ENCODE peak calls at places on chromosomes 7 and 10, in eight cellular contexts. F is neural progenitor cell, Y is fibroblast of lung, E is mammary epithelial cell, T is GM23338, Z is PC-9, M is astrocyte, L is GM23248. W is an unnamed sample.
A peak's percentile ranks its signal among the peaks of the same experiment; 100 is the strongest.

GRCh38 chr10:29119374-29119773 is 169.5 kb upstream of the LYZL1 start:
- DNase-seq in F (peak; percentile 72), Y (no peak), E (no peak), T (peak; percentile 94), Z (peak; percentile 31), M (no peak), L (peak; percentile 13), W (peak; percentile 62)

GRCh38 chr7:94170836-94171235 is 166.7 kb upstream of the BET1 start:
- DNase-seq in F (no peak), Y (no peak), E (peak; percentile 21), T (no peak), Z (no peak), M (no peak), L (no peak), W (no peak)

GRCh38 chr7:22841954-22842353 is 19.3 kb upstream of the TOMM7 start:
- DNase-seq in F (peak; percentile 11), Y (no peak), E (no peak), T (peak; percentile 40), Z (no peak), M (no peak), L (peak; percentile 26), W (no peak)

GRCh38 chr10:24251547-24251946 is 42.6 kb downstream of the KIAA1217 start:
- DNase-seq in F (peak; percentile 42), Y (no peak), E (peak; percentile 33), T (peak; percentile 83), Z (peak; percentile 35), M (no peak), L (no peak), W (no peak)

GRCh38 chr10:124243702-124244121 is 150.3 kb upstream of the CHST15 start:
- DNase-seq in F (no peak), Y (no peak), E (no peak), T (no peak), Z (no peak), M (no peak), L (no peak), W (no peak)

GRCh38 chr7:92695308-92696261 is 105.4 kb upstream of the FAM133B start:
- DNase-seq in F (peak; percentile 71), Y (peak; percentile 89), E (peak; percentile 77), T (peak; percentile 82), Z (peak; percentile 46), M (peak; percentile 86), L (peak; percentile 82), W (peak; percentile 87)

GRCh38 chr10:125479059-125479458 is 203.9 kb downstream of the TEX36 start:
- DNase-seq in F (no peak), Y (peak; percentile 52), E (peak; percentile 96), T (no peak), Z (peak; percentile 41), M (peak; percentile 35), L (no peak), W (no peak)

GRCh38 chr10:52879651-52880050 is 107.1 kb upstream of the MBL2 start:
- DNase-seq in F (no peak), Y (no peak), E (no peak), T (no peak), Z (no peak), M (no peak), L (no peak), W (no peak)

GRCh38 chr7:106866298-106867281 is 1.5 kb downstream of the PIK3CG start:
- DNase-seq in F (no peak), Y (no peak), E (no peak), T (no peak), Z (no peak), M (no peak), L (no peak), W (no peak)
- H3K4me1 ChIP-seq in F (no peaks in the 10 kb centered on the region), Y (no peaks in the 10 kb centered on the region), E (no peaks in the 10 kb centered on the region), T (no peaks in the 10 kb centered on the region), Z (no peaks in the 10 kb centered on the region), M (no peaks in the 10 kb centered on the region), L (peaks cover 12% of the 10 kb centered on the region), W (no peaks in the 10 kb centered on the region)

GRCh38 chr10:61454541-61454940 is 1.4 kb upstream of the TMEM26 start:
- DNase-seq in F (no peak), Y (peak; percentile 54), E (no peak), T (no peak), Z (no peak), M (no peak), L (no peak), W (no peak)

GRCh38 chr10:61451357-61451756 is 1.8 kb downstream of the TMEM26 start:
- DNase-seq in F (no peak), Y (no peak), E (no peak), T (no peak), Z (no peak), M (no peak), L (no peak), W (no peak)

GRCh38 chr10:61452229-61452651 is 941 bp downstream of the TMEM26 start:
- DNase-seq in F (peak; percentile 62), Y (peak; percentile 27), E (no peak), T (peak; percentile 71), Z (no peak), M (peak; percentile 27), L (no peak), W (peak; percentile 15)

GRCh38 chr10:61456095-61456789 is 3.1 kb upstream of the TMEM26 start:
- DNase-seq in F (no peak), Y (peak; percentile 60), E (no peak), T (no peak), Z (no peak), M (peak; percentile 49), L (no peak), W (no peak)

DNA sequence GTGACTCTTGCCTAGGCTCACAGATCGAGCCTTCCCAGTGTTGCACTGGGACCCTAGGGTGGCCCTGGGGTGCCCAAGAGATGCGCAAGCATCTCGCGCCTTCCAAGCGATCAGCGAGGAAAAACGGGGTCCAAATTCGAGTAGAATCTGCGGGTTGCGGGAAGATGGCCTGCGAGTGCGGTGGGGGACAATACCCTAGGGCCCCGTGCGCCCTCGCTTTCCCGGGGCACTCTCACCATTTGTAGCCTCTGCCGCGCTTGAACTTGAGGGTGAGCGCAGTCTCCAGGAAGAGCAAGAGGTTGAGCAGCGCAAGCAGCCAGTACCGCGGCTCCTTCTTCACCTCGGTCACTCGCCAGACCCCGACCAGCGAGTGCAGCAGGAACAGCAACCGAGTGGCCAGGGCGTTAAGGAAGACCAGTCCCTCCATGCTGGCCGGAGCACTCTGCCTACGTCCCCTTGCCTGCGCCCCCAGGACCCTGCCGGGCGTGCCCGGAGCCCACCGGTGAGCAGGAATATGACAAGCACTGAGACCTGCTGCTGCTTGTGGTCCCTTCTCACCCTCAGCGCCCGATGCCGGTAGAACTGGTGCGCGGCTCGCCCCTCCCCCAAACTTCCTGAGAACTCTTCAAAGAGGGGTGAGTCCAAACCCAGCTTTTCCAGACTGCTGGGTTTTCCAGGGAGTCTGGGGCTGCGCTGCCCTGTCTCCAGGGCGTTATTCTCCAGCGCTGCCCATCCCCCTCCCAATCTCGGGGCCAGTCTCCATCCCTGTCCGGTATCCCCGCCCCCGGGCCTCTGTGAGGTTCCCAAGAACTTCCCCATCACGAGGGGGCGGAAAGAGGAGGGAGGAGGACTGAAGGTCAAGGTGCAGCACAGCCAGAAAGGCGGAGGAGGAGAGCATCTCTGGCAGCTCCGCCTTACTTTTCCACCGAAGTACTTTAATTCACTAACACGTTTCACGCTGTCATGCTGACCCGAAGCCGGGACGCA is at the start of gene TMEM26:
- DNase-seq in F (peak; percentile 57), Y (peak; percentile 63), E (no peak), T (peak; percentile 86), Z (peak; percentile 17), M (peak; percentile 47), L (peak; percentile 59), W (peak; percentile 60)
- H2AFZ ChIP-seq in F (peak within 1 kb of the TSS; percentile 48), Y (peak within 1 kb of the TSS; percentile 93), E (peak within 1 kb of the TSS; percentile 6), T (peak within 1 kb of the TSS; percentile 99), Z (no peak within 1 kb of the TSS), M (peak within 1 kb of the TSS; percentile 95), L (peak within 1 kb of the TSS; percentile 90), W (peak within 1 kb of the TSS; percentile 72)

GRCh38 chr7:151505836-151506468 is 13.7 kb downstream of the RHEB start:
- DNase-seq in F (no peak), Y (no peak), E (no peak), T (no peak), Z (no peak), M (no peak), L (no peak), W (no peak)

GRCh38 chr7:151505433-151505832 is 14.3 kb downstream of the RHEB start:
- DNase-seq in F (no peak), Y (no peak), E (no peak), T (no peak), Z (no peak), M (no peak), L (no peak), W (no peak)

GRCh38 chr7:151504715-151505326 is 14.9 kb downstream of the RHEB start:
- DNase-seq in F (no peak), Y (no peak), E (no peak), T (no peak), Z (no peak), M (no peak), L (no peak), W (no peak)

GRCh38 chr7:151507806-151508205 is 11.9 kb downstream of the RHEB start:
- DNase-seq in F (no peak), Y (no peak), E (no peak), T (no peak), Z (no peak), M (no peak), L (no peak), W (no peak)

DNA sequence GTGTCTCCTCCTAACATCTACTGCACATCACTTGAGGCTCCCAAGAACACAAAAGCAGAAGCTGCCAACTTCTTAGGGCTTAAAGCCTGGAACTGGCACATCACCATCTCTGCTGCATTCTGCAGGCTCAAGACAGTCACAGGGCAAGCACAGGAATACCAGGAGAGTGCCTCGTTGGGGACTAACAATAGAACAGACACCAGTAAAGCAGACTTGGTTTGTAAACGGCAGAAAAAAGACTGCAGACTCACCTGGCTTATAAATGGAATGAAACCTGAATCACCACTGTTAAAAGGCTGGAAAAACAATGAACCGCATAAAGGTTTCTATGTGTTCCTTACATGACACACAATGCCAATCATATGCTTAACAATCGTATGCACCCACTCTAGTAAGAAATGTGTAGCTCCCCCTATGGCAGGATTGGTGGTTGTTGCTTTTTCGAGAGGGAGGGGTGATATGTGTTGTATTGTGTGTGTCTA is 12.8 kb downstream of the RHEB start:
- DNase-seq in F (no peak), Y (no peak), E (peak; percentile 36), T (no peak), Z (no peak), M (no peak), L (no peak), W (no peak)
- H4K20me1 ChIP-seq in F (peaks cover 91% of the 10 kb centered on the region), Y (peaks cover 3% of the 10 kb centered on the region), E (peaks cover 12% of the 10 kb centered on the region), T (peaks cover 89% of the 10 kb centered on the region), Z (peaks cover 93% of the 10 kb centered on the region), M (peaks cover 98% of the 10 kb centered on the region), L (peaks cover 21% of the 10 kb centered on the region), W (peaks cover 92% of the 10 kb centered on the region)

GRCh38 chr10:79128923-79129305 is 60.1 kb downstream of the ZMIZ1 start:
- DNase-seq in F (no peak), Y (no peak), E (no peak), T (no peak), Z (no peak), M (no peak), L (no peak), W (no peak)

GRCh38 chr10:79127151-79127961 is 58.6 kb downstream of the ZMIZ1 start:
- DNase-seq in F (peak; percentile 54), Y (peak; percentile 85), E (peak; percentile 35), T (peak; percentile 57), Z (peak; percentile 91), M (peak; percentile 77), L (peak; percentile 92), W (peak; percentile 91)

GRCh38 chr10:79129361-79129997 is 60.7 kb downstream of the ZMIZ1 start:
- DNase-seq in F (peak; percentile 88), Y (peak; percentile 75), E (no peak), T (peak; percentile 91), Z (no peak), M (peak; percentile 62), L (peak; percentile 67), W (peak; percentile 61)

GRCh38 chr10:79130255-79130654 is 61.5 kb downstream of the ZMIZ1 start:
- DNase-seq in F (no peak), Y (no peak), E (no peak), T (no peak), Z (no peak), M (no peak), L (no peak), W (no peak)

GRCh38 chr10:79128241-79128922 is 59.6 kb downstream of the ZMIZ1 start:
- DNase-seq in F (no peak), Y (no peak), E (no peak), T (no peak), Z (no peak), M (no peak), L (no peak), W (no peak)
- H3K4me1 ChIP-seq in F (peaks cover 64% of the 10 kb centered on the region), Y (peaks cover 43% of the 10 kb centered on the region), E (no peaks in the 10 kb centered on the region), T (peaks cover 66% of the 10 kb centered on the region), Z (peaks cover 61% of the 10 kb centered on the region), M (peaks cover 70% of the 10 kb centered on the region), L (peaks cover 32% of the 10 kb centered on the region), W (peaks cover 45% of the 10 kb centered on the region)

W was measured in hepatocyte.